ENCODE peak calls at places on chromosomes 1 and 21, in seven cellular contexts. Q, U, N, A, Z, B and V are unnamed samples.

GRCh38 chr1:22677861-22678521 is 25.0 kb downstream of the C1QB start:
- DNase-seq in Z (no peak), B (no peak), A (no peak), Q (no peak), U (no peak), N (no peak), V (no peak)

GRCh38 chr21:38774152-38774551 is 31.6 kb upstream of the ETS2 start:
- DNase-seq in U (no peak), A (no peak), N (no peak), B (no peak), Z (no peak), Q (no peak), V (no peak)

GRCh38 chr1:36654586-36654985 is 171.9 kb upstream of the CSF3R start:
- DNase-seq in Q (no peak), N (no peak), A (no peak), B (no peak), Z (no peak), U (no peak), V (no peak)

GRCh38 chr1:185670187-185670627 is 64.0 kb upstream of the HMCN1 start:
- DNase-seq in U (no peak), Q (peak), A (no peak), N (peak), B (peak), Z (no peak), V (no peak)

GRCh38 chr1:37764888-37765441 is at the start of gene EPHA10:
- DNase-seq in A (no peak), B (no peak), U (peak), Q (no peak), Z (no peak), N (no peak), V (no peak)

GRCh38 chr1:53766766-53767409 is 27.9 kb upstream of the GLIS1 start:
- DNase-seq in Q (peak), A (no peak), B (no peak), Z (no peak), N (no peak), U (no peak), V (peak)

GRCh38 chr1:25780318-25781129 is 19.5 kb upstream of the SELENON start:
- DNase-seq in Z (no peak), Q (no peak), N (peak), U (no peak), B (no peak), A (peak), V (no peak)

GRCh38 chr1:184545601-184546000 is 158.8 kb downstream of the C1orf21 start:
- DNase-seq in U (no peak), B (no peak), Q (peak), N (peak), Z (no peak), A (no peak), V (no peak)

GRCh38 chr1:2645143-2645542 is 12.3 kb upstream of the MMEL1 start:
- DNase-seq in Z (no peak), U (no peak), Q (no peak), N (no peak), B (no peak), A (no peak), V (no peak)

GRCh38 chr1:228349701-228350171 is 56.9 kb downstream of the TRIM11 start:
- DNase-seq in A (no peak), Z (peak), B (no peak), N (no peak), Q (no peak), U (peak), V (no peak)

GRCh38 chr1:8987881-8988617 is 38.2 kb downstream of the SLC2A7 start:
- DNase-seq in N (peak), A (no peak), Q (peak), U (peak), Z (no peak), B (peak), V (no peak)
- H3K4me3 ChIP-seq in N (no peak), A (no peak), Q (no peak), U (no peak), Z (no peak), B (no peak), V (no peak)

GRCh38 chr21:45289134-45289533 is 1.4 kb upstream of the POFUT2 start:
- DNase-seq in Z (no peak), A (no peak), Q (no peak), N (no peak), B (no peak), U (no peak), V (no peak)
- TF ChIP-seq CTCF in Z (no peak), A (no peak), Q (no peak), N (no peak), B (no peak), U (no peak), V (no peak)

GRCh38 chr1:202007703-202008489 is 2.5 kb upstream of the ELF3 start:
- DNase-seq in Z (no peak), Q (no peak), A (no peak), B (no peak), N (peak), U (no peak), V (no peak)
- H3K4me3 ChIP-seq in Z (no peak), Q (no peak), A (no peak), B (no peak), N (no peak), U (no peak), V (no peak)

DNA sequence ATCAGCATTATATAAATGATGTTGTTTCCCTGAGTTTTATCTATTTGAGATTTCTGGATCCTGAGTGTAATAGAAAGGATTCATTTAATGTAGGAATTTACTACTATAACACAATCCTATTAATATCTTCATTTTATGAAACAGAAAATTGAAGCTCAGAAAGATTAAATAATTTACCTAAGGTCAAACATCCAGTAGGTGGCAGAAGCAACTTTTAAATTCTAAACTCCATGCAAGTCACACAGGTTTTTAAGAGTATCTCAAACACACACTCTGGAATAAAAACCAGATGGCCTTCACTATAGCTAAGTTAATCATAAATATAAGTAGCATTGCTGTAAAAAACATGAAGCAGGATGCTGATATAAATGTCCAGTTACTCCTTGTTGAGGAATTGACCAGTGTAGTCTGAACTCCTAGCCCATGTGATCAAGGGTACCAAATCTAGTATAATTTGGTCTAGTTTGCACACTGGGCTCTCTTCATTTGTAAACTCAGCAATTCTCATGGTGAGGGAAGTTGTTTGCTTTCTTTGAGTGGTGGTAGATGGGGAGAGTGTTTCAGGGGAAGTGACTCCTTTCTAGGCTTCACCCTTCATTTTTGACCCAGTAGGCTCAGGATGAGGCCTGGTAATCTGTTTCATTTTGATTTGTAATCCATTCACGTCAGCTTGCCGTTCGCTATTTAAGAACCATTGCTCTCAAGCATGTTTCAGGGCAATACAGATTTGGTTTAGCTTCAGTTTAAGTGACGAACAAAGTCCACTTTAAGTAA is 9.3 kb upstream of the FMO3 start:
- DNase-seq in N (no peak), U (no peak), Q (peak), A (peak), Z (no peak), B (peak), V (no peak)
- TF ChIP-seq CTCF in N (peak), U (peak), Q (peak), A (no peak), Z (no peak), B (peak), V (peak)

DNA sequence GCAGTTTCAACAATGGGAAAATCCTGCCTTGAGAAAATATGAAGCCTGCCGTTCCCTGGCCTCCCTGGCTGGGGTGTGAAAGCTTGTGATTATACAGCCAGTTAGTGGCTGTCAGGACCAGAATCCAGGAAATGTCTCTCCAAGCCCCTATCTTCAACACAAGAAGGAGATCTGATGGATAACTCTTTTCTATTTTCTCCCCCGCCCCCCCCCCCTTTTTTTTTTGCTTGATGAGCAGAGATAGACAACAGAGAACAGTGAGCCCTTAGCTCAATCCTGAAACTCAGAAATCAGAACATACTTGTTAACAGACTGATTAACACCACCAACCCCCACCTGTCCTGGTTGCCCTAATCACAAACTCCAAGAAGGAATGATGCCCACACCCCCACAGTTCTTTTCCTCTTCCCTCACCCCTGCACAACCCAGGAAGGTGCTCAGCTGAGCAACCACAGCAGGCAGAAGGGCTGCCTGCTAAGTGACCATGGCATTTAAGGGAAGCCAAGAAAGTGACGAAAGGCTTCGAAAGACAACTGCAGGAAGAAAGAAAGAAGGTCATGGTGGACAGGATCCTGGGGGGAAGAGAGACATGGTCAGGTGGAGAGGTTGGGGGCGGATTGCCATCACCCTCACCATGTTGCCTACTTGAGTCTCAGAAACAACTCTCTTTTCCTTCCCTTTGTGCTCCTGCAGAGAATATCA is 12.3 kb upstream of the DENND2D start:
- DNase-seq in U (no peak), A (no peak), N (no peak), B (no peak), Z (no peak), Q (no peak), V (no peak)
- H3K4me3 ChIP-seq in U (no peak), A (no peak), N (no peak), B (no peak), Z (no peak), Q (no peak), V (no peak)

GRCh38 chr1:41920658-41921057 is 1.9 kb upstream of the HIVEP3 start:
- DNase-seq in B (peak), A (no peak), Q (peak), U (no peak), Z (no peak), N (no peak), V (peak)

GRCh38 chr1:41917835-41918449 is 780 bp downstream of the HIVEP3 start:
- DNase-seq in Q (no peak), N (peak), Z (no peak), B (peak), A (no peak), U (peak), V (no peak)

GRCh38 chr1:41919764-41920397 is 1.2 kb upstream of the HIVEP3 start:
- DNase-seq in B (peak), Q (no peak), N (no peak), U (peak), A (no peak), Z (no peak), V (no peak)

GRCh38 chr1:41918450-41919043 is at the start of gene HIVEP3:
- DNase-seq in U (no peak), Q (no peak), A (no peak), N (no peak), Z (no peak), B (peak), V (no peak)

GRCh38 chr1:41919131-41919530 is 409 bp upstream of the HIVEP3 start:
- DNase-seq in N (no peak), Z (no peak), A (no peak), U (no peak), B (no peak), Q (no peak), V (no peak)
- TF ChIP-seq CTCF in N (no peak), Z (no peak), A (no peak), U (no peak), B (no peak), Q (no peak), V (no peak)

GRCh38 chr1:227317541-227318002 is 720 bp downstream of the CDC42BPA start:
- DNase-seq in Q (peak), B (peak), Z (no peak), U (peak), N (peak), A (no peak), V (no peak)

GRCh38 chr1:227316456-227316855 is 1.8 kb downstream of the CDC42BPA start:
- DNase-seq in N (no peak), B (no peak), U (no peak), Q (no peak), A (no peak), Z (no peak), V (no peak)

GRCh38 chr1:227316941-227317540 is 1.3 kb downstream of the CDC42BPA start:
- DNase-seq in N (no peak), U (no peak), B (peak), A (no peak), Q (peak), Z (no peak), V (no peak)

GRCh38 chr1:227314014-227314848 is 4.1 kb downstream of the CDC42BPA start:
- DNase-seq in B (no peak), Z (no peak), Q (no peak), U (no peak), A (no peak), N (no peak), V (no peak)

GRCh38 chr1:227315500-227316346 is 2.6 kb downstream of the CDC42BPA start:
- DNase-seq in Z (no peak), B (peak), A (no peak), Q (peak), N (peak), U (no peak), V (no peak)
- H3K4me3 ChIP-seq in Z (peak), B (peak), A (peak), Q (peak), N (peak), U (peak), V (peak)

DNA sequence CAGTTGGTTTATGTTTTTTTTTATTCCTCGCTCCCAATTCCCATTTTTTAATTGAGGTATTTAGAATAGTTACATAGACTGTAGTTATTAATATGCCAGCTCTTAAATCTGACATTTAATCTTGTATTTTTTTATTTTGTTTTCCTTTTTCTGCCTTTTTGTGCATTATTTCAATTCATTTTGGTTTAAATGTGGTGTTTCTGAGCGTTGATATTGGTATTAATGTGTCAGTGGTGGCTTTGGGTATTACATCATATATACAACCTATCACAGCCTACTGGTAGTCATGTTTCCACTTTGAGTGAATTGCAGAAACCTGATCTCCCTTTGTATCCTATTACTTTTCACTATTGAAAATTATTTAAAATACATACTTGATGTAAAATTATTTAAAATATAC is 1027.3 kb downstream of the KCNT2 start:
- DNase-seq in Z (no peak), Q (no peak), B (no peak), A (no peak), U (no peak), N (no peak), V (no peak)
- TF ChIP-seq CTCF in Z (no peak), Q (peak), B (no peak), A (no peak), U (no peak), N (peak), V (peak)

GRCh38 chr1:66346873-66347272 is 187.1 kb upstream of the SGIP1 start:
- DNase-seq in Q (no peak), A (no peak), U (no peak), B (no peak), N (no peak), Z (no peak), V (no peak)

GRCh38 chr1:66351913-66352312 is 182.0 kb upstream of the SGIP1 start:
- DNase-seq in A (no peak), U (no peak), Z (no peak), B (no peak), Q (no peak), N (no peak), V (no peak)

GRCh38 chr1:66350001-66350547 is 183.9 kb upstream of the SGIP1 start:
- DNase-seq in N (peak), Z (no peak), Q (peak), A (no peak), U (no peak), B (no peak), V (no peak)

GRCh38 chr1:66351474-66351873 is 182.5 kb upstream of the SGIP1 start:
- DNase-seq in Q (no peak), A (no peak), B (no peak), U (no peak), N (no peak), Z (no peak), V (no peak)

GRCh38 chr1:66349277-66349676 is 184.7 kb upstream of the SGIP1 start:
- DNase-seq in Q (no peak), B (no peak), N (peak), U (no peak), Z (no peak), A (no peak), V (no peak)
- H3K4me3 ChIP-seq in Q (no peak), B (no peak), N (no peak), U (no peak), Z (peak), A (no peak), V (no peak)

GRCh38 chr21:34913786-34914185 is 135.3 kb downstream of the RUNX1 start:
- DNase-seq in U (no peak), A (no peak), Q (no peak), Z (no peak), B (no peak), N (no peak), V (no peak)
- TF ChIP-seq CTCF in U (no peak), A (no peak), Q (no peak), Z (no peak), B (no peak), N (no peak), V (no peak)